ENCODE peak calls at places on chromosomes 1 and 21, in five cellular contexts. U is GM12865, V is OCI-LY7, M is A549, E is breast epithelium. K is an unnamed sample.

GRCh38 chr1:200351826-200352549 is 57.8 kb downstream of the ZNF281 start:
- DNase-seq in E (no peak), M (peak), V (peak), U (peak), K (peak)

GRCh38 chr1:53959664-53960250 is 13.6 kb downstream of the LRRC42 start:
- DNase-seq in M (peak), E (no peak), V (peak), U (peak), K (peak)

GRCh38 chr21:34807881-34808568 is 139.2 kb downstream of the CLIC6 start:
- DNase-seq in U (peak), M (peak), E (no peak), V (peak), K (peak)

GRCh38 chr1:110673805-110674336 is 869 bp downstream of the KCNA3 start:
- DNase-seq in V (peak), M (no peak), E (no peak), U (peak), K (no peak)

GRCh38 chr1:78627321-78627720 is 7.1 kb downstream of the IFI44L start:
- DNase-seq in V (no peak), M (no peak), U (no peak), E (no peak), K (no peak)

GRCh38 chr1:222009105-222009730 is 267.3 kb upstream of the DUSP10 start:
- DNase-seq in U (peak), M (peak), V (peak), E (no peak), K (peak)

GRCh38 chr21:38303300-38303699 is 46.5 kb downstream of the KCNJ15 start:
- DNase-seq in U (no peak), V (no peak), E (no peak), M (peak), K (no peak)

GRCh38 chr1:3054474-3054873 is 14.5 kb upstream of the PRDM16 start:
- DNase-seq in V (no peak), U (no peak), M (no peak), E (no peak), K (no peak)

GRCh38 chr1:199404976-199405375 is 622.5 kb upstream of the NR5A2 start:
- DNase-seq in V (no peak), E (no peak), U (no peak), M (no peak), K (no peak)

DNA sequence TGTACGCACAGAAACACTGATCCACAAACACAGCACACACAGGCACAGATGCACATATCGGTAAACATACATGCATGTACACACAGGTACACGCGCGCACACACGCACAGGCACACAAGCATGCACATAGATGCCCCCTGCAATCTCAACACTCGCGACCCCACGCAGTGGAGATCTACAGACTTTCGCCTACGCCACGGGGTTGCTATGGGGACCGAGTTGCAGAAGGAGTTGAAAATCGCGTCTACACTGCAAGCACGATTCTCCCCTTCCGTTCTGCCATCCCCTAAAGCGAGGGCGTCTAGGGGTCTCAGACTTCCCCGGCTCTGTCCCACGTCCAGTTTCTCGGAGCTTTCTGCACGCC is 826 bp downstream of the TRIM17 start:
- DNase-seq in M (no peak), U (no peak), V (no peak), E (no peak), K (no peak)
- H3K4me3 ChIP-seq in M (no peak), U (no peak), V (no peak), E (peak), K (no peak)

DNA sequence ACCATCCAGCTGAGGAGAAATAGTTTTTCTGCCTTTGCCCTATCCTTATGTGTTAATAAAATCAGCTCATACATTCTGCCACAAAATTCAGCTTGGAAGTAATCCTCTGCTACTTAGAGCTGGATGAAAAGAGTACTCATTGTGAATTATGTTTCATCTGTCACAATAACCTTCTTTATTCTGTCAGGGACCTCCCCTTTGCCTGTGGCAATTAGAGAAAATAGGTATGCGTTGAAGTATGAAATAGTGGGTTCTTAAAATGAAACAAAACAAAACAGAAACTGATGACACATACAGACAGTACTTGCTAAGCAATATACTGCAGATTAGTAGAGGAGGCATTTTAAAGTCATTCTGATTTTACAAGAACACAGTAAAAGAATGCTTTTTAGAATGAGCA is 578.5 kb downstream of the USP25 start:
- DNase-seq in E (no peak), M (no peak), U (no peak), V (no peak), K (no peak)
- H3K4me3 ChIP-seq in E (peak), M (no peak), U (no peak), V (no peak), K (no peak)

GRCh38 chr1:206116191-206116872 is 856 bp downstream of the AVPR1B start:
- DNase-seq in E (no peak), U (no peak), M (no peak), V (no peak), K (no peak)

GRCh38 chr1:206114692-206115430 is 2.3 kb downstream of the AVPR1B start:
- DNase-seq in M (no peak), V (no peak), U (no peak), E (no peak), K (peak)

GRCh38 chr1:206115791-206116190 is 1.4 kb downstream of the AVPR1B start:
- DNase-seq in M (no peak), U (no peak), E (no peak), V (no peak), K (no peak)

GRCh38 chr1:206117151-206117948 is at the start of gene AVPR1B:
- DNase-seq in U (no peak), M (peak), E (no peak), V (no peak), K (no peak)

DNA sequence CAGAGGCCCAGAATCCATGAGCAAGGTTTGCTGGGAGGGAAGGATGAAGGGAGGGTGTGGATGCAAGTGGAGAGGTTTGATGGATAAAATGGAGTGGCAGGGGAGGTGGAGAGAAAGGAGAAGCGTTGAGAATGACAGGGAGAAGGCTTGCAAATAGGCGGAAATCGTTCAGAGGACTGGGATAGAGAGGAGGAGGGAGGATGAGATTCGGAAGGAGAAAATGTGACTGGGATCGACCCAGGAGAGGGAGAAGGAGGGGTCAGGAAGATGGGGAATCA is 376 bp downstream of the AVPR1B start:
- DNase-seq in M (no peak), U (no peak), V (no peak), E (no peak), K (no peak)
- H3K4me3 ChIP-seq in M (peak), U (no peak), V (no peak), E (peak), K (no peak)

GRCh38 chr1:246728311-246728710 is 4.1 kb downstream of the SCCPDH start:
- DNase-seq in U (no peak), V (no peak), E (no peak), M (no peak), K (no peak)
- H3K4me3 ChIP-seq in U (no peak), V (no peak), E (no peak), M (no peak), K (no peak)

GRCh38 chr1:41268154-41268770 is 26.2 kb upstream of the SCMH1 start:
- DNase-seq in U (peak), V (peak), E (peak), M (peak), K (peak)
- H3K4me3 ChIP-seq in U (no peak), V (no peak), E (no peak), M (no peak), K (no peak)

DNA sequence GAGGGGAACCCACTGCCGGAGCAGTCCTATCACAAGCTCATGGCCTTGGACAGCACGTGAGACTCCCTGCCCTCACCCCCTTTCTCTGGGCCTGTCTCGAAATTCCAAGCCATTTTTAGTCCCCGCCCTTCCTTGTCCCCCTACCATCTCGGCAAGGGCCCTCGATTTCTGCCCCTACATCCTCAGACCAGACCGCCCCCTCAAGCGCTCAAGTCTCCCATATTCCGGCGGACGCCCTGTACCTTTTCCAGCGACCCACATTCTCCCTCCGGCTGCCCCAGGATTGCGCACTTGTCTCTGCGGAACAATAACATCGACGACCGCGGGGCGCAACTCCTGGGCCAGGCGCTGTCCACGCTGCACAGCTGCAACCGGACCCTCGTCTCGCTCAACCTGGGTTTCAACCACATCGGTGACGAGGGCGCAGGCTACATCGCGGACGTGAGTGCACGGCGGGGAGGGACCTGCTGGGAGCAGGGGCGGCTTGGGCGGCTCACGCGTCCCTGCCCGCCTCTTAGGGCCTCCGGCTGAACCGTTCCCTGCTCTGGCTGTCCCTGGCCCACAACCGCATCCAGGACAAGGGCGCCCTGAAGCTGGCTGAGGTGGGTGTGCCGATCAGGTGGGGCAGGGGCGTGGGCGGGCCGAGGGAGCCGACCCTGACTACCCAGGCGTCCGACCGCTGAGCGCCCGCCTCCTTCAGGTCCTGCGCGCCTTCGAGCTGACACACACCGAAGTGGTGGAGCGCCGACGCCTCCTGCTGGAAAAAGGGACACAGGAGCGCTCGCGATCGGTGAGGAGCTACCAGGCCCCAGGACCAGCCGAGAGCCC is 7.0 kb downstream of the LRRC71 start:
- DNase-seq in E (peak), V (no peak), U (peak), M (peak), K (peak)
- H3K4me3 ChIP-seq in E (peak), V (no peak), U (no peak), M (peak), K (no peak)

GRCh38 chr21:36291509-36291908 is 28.5 kb upstream of the MORC3 start:
- DNase-seq in M (no peak), E (no peak), U (no peak), V (no peak), K (no peak)

DNA sequence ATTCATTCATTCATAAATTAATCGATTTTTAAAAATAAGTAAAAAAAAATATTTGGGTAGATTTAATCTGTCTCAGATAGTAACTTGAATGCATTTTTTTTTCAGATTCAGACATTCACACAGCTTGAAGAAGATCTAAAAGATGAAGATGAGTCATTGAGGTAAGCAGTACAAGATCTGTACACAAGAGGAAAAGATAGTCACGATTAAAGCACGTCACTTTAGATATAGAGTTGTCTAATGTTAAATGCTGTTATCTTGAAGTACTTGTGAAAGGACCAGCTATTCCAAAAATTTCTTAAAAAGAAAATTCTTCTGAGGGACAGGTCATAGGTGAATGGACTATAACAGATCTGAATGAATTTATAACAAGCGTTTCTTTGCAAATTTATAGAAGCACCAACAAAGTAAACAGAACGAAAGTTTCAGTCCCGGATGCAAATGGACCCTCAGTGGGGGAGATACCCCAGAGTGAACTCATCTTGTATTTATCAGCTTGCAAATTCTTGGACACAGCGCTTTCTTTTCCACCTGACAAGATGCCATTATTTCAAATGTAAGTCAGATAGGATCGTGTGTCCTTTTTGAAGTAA is 31.2 kb upstream of the MORC3 start:
- DNase-seq in E (no peak), V (no peak), U (peak), M (no peak), K (no peak)
- H3K4me3 ChIP-seq in E (no peak), V (peak), U (no peak), M (no peak), K (no peak)

GRCh38 chr1:201505505-201505893 is 1.4 kb downstream of the CSRP1 start:
- DNase-seq in U (no peak), V (no peak), M (peak), E (no peak), K (no peak)
- H3K4me3 ChIP-seq in U (peak), V (peak), M (peak), E (peak), K (peak)

DNA sequence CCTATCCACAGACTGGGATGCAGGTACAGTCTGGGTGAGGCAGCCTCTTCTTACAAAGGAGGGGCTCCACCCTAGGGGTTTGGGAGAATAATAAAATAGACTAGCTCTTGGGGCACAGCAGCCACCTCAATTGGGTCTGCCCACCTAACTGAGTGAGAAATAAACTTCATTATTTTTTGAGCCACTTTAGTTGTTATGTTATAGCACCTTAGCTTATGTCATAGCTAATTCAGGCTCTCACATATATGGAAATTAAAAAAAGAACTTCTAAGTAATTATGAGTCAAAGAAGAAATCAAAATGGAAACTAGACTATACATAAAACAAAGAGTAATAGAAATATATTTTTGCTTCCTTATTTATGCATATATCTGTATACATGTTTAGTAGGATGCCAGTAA is 318.5 kb upstream of the B3GALT2 start:
- DNase-seq in E (no peak), U (no peak), M (no peak), V (no peak), K (no peak)
- H3K4me3 ChIP-seq in E (no peak), U (no peak), M (no peak), V (no peak), K (no peak)

GRCh38 chr1:244273845-244274619 is 177.7 kb downstream of the ADSS2 start:
- DNase-seq in M (peak), U (peak), E (peak), V (no peak), K (no peak)
- H3K4me3 ChIP-seq in M (peak), U (no peak), E (peak), V (no peak), K (no peak)